ENCODE peak calls at places on chromosomes 16 and 17, in nine cellular contexts. S, H, K, P, R, A, G, M and Z are unnamed samples.

GRCh38 chr16:83842291-83842690 is 34.5 kb downstream of the HSBP1 start:
- DNase-seq in S (no peak), H (no peak), K (no peak), P (no peak), R (no peak), A (no peak), G (no peak), M (no peak), Z (no peak)

GRCh38 chr16:46859719-46860152 is 24.4 kb upstream of the GPT2 start:
- DNase-seq in S (peak; percentile 91), H (peak; percentile 80), K (peak; percentile 94), P (no peak), R (no peak), A (peak; percentile 84), G (no peak), M (no peak), Z (peak; percentile 26)

GRCh38 chr16:27982184-27982583 is 81.3 kb downstream of the GSG1L start:
- DNase-seq in S (no peak), H (no peak), K (no peak), P (no peak), R (no peak), A (no peak), G (no peak), M (no peak), Z (no peak)

GRCh38 chr16:81623365-81624102 is 155.6 kb upstream of the PLCG2 start:
- DNase-seq in S (peak; percentile 43), H (peak; percentile 73), K (no peak), P (peak; percentile 33), R (no peak), A (peak; percentile 63), G (peak; percentile 18), M (peak; percentile 73), Z (no peak)

GRCh38 chr17:56891751-56892150 is 22.1 kb downstream of the TRIM25 start:
- DNase-seq in S (no peak), H (no peak), K (no peak), P (no peak), R (no peak), A (no peak), G (no peak), M (peak; percentile 22), Z (peak; percentile 90)

GRCh38 chr17:7836596-7837374 is 2.8 kb downstream of the KDM6B start:
- DNase-seq in S (peak; percentile 95), H (peak; percentile 87), K (peak; percentile 76), P (peak; percentile 99), R (peak; percentile 55), A (peak; percentile 75), G (peak; percentile 75), M (peak; percentile 98), Z (no peak)

GRCh38 chr16:1781758-1782407 is 488 bp downstream of the SPSB3 start:
- DNase-seq in S (peak; percentile 6), H (peak; percentile 35), K (no peak), P (peak; percentile 41), R (no peak), A (peak; percentile 55), G (no peak), M (peak; percentile 53), Z (peak; percentile 88)

GRCh38 chr16:84175351-84176081 is 11.3 kb downstream of the TAF1C start:
- DNase-seq in S (peak; percentile 53), H (peak; percentile 55), K (peak; percentile 47), P (no peak), R (no peak), A (peak; percentile 57), G (peak; percentile 25), M (peak; percentile 79), Z (no peak)

GRCh38 chr16:25110392-25110947 is 1.1 kb upstream of the LCMT1 start:
- DNase-seq in S (no peak), H (no peak), K (no peak), P (no peak), R (no peak), A (no peak), G (no peak), M (no peak), Z (no peak)

GRCh38 chr16:14301150-14302030 is 230.3 kb downstream of the MRTFB start:
- DNase-seq in S (no peak), H (peak; percentile 65), K (no peak), P (peak; percentile 70), R (no peak), A (peak; percentile 73), G (peak; percentile 64), M (peak; percentile 42), Z (peak; percentile 87)

GRCh38 chr17:21275579-21276339 is 8.8 kb upstream of the MAP2K3 start:
- DNase-seq in S (peak; percentile 64), H (peak; percentile 98), K (peak; percentile 67), P (peak; percentile 89), R (peak; percentile 84), A (peak; percentile 62), G (peak; percentile 92), M (peak; percentile 95), Z (peak; percentile 97)

GRCh38 chr17:2948721-2949468 is 114.5 kb downstream of the OR1D5 start:
- DNase-seq in S (no peak), H (no peak), K (no peak), P (peak; percentile 1), R (no peak), A (no peak), G (no peak), M (no peak), Z (no peak)

GRCh38 chr16:22688930-22689329 is 125.0 kb upstream of the HS3ST2 start:
- DNase-seq in S (no peak), H (no peak), K (no peak), P (no peak), R (no peak), A (no peak), G (no peak), M (no peak), Z (no peak)

GRCh38 chr16:22692916-22693646 is 120.9 kb upstream of the HS3ST2 start:
- DNase-seq in S (no peak), H (no peak), K (no peak), P (no peak), R (no peak), A (peak; percentile 33), G (no peak), M (no peak), Z (no peak)

GRCh38 chr16:22694887-22695382 is 119.0 kb upstream of the HS3ST2 start:
- DNase-seq in S (peak; percentile 90), H (no peak), K (peak; percentile 86), P (no peak), R (no peak), A (no peak), G (no peak), M (no peak), Z (no peak)

GRCh38 chr16:22692034-22692433 is 121.9 kb upstream of the HS3ST2 start:
- DNase-seq in S (no peak), H (no peak), K (no peak), P (no peak), R (no peak), A (no peak), G (no peak), M (no peak), Z (no peak)

DNA sequence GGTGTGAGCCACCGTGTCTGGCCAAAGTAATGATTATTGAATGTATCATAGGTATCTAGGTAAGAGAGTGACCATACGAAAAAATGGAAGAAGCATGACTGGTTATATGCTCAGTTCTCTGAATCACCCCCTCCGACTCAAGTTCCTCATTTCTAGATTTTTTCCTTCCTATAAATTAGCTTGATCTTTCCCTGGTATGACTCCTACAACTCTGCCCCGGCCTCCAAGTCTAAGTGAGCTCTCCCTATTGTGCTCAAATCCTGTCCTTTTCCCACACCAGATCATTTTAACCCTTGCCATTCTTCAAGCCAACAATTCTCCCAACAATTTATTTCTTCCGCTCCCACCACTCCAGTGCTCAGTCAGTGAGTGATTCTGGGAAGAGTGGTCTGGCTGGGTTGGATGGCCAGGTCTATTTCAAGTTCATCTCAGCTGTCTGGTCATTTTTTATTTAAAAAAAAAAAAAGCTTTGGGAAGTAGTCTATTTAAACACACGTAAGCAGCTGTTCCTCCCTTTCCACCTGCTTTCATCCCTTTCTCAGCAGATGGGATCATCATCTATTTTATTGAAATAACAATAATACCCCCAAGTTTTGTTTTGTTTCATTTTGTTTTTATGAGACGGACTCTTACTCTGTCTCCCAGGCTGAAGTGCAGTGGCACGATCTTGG is 120.2 kb upstream of the HS3ST2 start:
- DNase-seq in S (no peak), H (no peak), K (no peak), P (no peak), R (no peak), A (no peak), G (no peak), M (no peak), Z (no peak)
- H3K27ac ChIP-seq in S (no peak overlapping the region), H (no peak overlapping the region), K (no peak overlapping the region), P (no peak overlapping the region), R (no peak overlapping the region), A (no peak overlapping the region), G (no peak overlapping the region), M (no peak overlapping the region), Z (peak overlapping the region; percentile 54)

DNA sequence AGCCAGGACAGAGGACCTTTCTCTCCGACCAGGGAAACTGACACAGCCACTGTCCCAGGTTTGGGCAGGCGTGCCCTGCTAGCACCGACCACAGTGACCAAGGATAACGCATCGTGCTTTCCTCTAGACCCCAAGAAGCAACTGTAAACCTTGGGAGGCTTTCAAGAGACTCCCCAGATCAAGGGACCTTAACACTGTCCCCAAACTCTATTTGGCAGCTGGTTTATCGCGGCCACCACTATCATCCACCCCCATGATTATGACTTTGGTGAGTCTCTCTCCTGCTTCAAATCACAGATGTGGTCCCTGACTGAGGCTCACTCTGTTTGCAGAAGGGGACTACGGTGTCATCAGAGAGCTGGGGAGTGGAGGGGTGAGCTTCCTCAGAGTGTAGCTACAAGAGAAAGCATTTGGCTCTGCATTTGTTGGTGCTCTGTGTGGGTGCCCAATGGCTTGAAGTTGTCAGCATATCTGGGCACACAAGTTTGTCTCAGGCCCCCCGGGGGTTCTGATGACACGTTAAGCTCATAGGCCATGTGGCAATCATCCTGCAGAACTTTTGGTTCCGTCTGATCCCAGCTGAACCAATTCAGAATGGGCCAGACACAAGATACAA is 408.0 kb downstream of the SLC39A11 start:
- DNase-seq in S (no peak), H (peak; percentile 59), K (no peak), P (no peak), R (no peak), A (no peak), G (no peak), M (no peak), Z (no peak)
- H3K27ac ChIP-seq in S (peak overlapping the region; percentile 80), H (peak overlapping the region; percentile 89), K (peak overlapping the region; percentile 91), P (peak overlapping the region; percentile 11), R (no peak overlapping the region), A (peak overlapping the region; percentile 86), G (no peak overlapping the region), M (no peak overlapping the region), Z (peak overlapping the region; percentile 68)

GRCh38 chr17:59786213-59786535 is 78.7 kb downstream of the VMP1 start:
- DNase-seq in S (no peak), H (no peak), K (no peak), P (no peak), R (no peak), A (no peak), G (no peak), M (no peak), Z (no peak)
- H3K27ac ChIP-seq in S (peak overlapping the region; percentile 93), H (peak overlapping the region; percentile 98), K (peak overlapping the region; percentile 99), P (peak overlapping the region; percentile 81), R (peak overlapping the region; percentile 69), A (peak overlapping the region; percentile 98), G (peak overlapping the region; percentile 62), M (no peak overlapping the region), Z (peak overlapping the region; percentile 85)

DNA sequence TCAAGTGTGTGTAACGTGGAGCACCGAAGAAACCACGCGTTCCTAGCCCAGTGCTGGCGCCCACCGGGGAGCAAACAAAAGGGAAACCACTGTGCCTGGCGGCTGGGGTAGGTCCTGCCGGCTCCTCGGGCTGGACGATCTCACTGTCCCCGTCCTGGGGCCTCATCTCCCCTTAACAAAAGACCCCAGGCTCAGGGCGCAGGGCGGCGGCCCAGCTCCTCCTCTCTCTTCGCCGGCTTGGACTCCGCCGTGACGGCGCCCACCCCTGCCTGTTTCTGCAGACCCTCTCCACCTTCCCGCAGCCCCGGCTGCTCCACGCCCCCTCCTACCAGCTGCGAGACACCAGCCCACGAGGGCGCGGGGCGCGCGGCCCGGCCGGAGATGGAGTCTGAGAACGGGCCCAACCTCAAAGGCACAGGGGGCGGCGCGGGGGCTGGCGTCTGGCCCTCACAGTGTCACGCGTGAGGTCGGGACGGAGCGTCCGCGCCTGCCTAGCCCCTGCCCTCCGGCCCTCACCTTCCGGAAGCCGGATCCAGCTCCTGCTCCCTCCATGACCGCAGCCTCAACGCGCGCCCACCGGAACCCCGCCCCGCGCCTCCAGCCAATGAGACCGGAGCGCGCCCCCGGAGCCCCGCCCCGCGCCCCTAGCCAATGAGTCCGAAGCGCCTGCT is at the start of gene CENPX:
- DNase-seq in S (no peak), H (no peak), K (no peak), P (no peak), R (no peak), A (no peak), G (no peak), M (peak; percentile 67), Z (no peak)
- H3K27ac ChIP-seq in S (peak within 1 kb of the TSS; percentile 51), H (peak within 1 kb of the TSS; percentile 80), K (no peak within 1 kb of the TSS), P (peak within 1 kb of the TSS; percentile 57), R (no peak within 1 kb of the TSS), A (no peak within 1 kb of the TSS), G (peak within 1 kb of the TSS; percentile 53), M (no peak within 1 kb of the TSS), Z (peak within 1 kb of the TSS; percentile 83)